ENCODE peak calls at places on chromosomes 16 and 17, in ten cellular contexts. One of them, this sample, is unnamed.

GRCh38 chr17:64063766-64064224 is 43.4 kb upstream of the ICAM2 start:
- DNase-seq in T-cell: peak
- DNase-seq in OCI-LY7: peak
- DNase-seq in A549: peak
- DNase-seq in heart right ventricle: peak
- DNase-seq in left cardiac atrium: peak
- DNase-seq in stimulated activated naive CD4-positive, alpha-beta T cell: peak
- DNase-seq in NCI-H524: peak
- DNase-seq in Right ventricle myocardium superior: peak
- DNase-seq in mucosa of descending colon: peak
- DNase-seq in this sample: no peak

GRCh38 chr17:83101805-83102480 is 22.5 kb downstream of the METRNL start:
- DNase-seq in T-cell: no peak
- DNase-seq in OCI-LY7: no peak
- DNase-seq in A549: no peak
- DNase-seq in heart right ventricle: no peak
- DNase-seq in left cardiac atrium: no peak
- DNase-seq in stimulated activated naive CD4-positive, alpha-beta T cell: no peak
- DNase-seq in NCI-H524: no peak
- DNase-seq in Right ventricle myocardium superior: no peak
- DNase-seq in mucosa of descending colon: peak
- DNase-seq in this sample: no peak

GRCh38 chr17:37787055-37787720 is 42.3 kb upstream of the HNF1B start:
- DNase-seq in T-cell: no peak
- DNase-seq in OCI-LY7: no peak
- DNase-seq in A549: peak
- DNase-seq in heart right ventricle: peak
- DNase-seq in left cardiac atrium: peak
- DNase-seq in stimulated activated naive CD4-positive, alpha-beta T cell: no peak
- DNase-seq in NCI-H524: no peak
- DNase-seq in Right ventricle myocardium superior: no peak
- DNase-seq in mucosa of descending colon: peak
- DNase-seq in this sample: no peak

GRCh38 chr16:53504161-53504663 is 1.2 kb upstream of the AKTIP start:
- DNase-seq in T-cell: no peak
- DNase-seq in OCI-LY7: peak
- DNase-seq in A549: peak
- DNase-seq in heart right ventricle: peak
- DNase-seq in left cardiac atrium: peak
- DNase-seq in stimulated activated naive CD4-positive, alpha-beta T cell: peak
- DNase-seq in NCI-H524: peak
- DNase-seq in Right ventricle myocardium superior: peak
- DNase-seq in mucosa of descending colon: peak
- DNase-seq in this sample: no peak

GRCh38 chr16:56743840-56744239 is 13.9 kb downstream of the NUP93 start:
- DNase-seq in T-cell: no peak
- DNase-seq in OCI-LY7: no peak
- DNase-seq in A549: peak
- DNase-seq in heart right ventricle: no peak
- DNase-seq in left cardiac atrium: peak
- DNase-seq in stimulated activated naive CD4-positive, alpha-beta T cell: no peak
- DNase-seq in NCI-H524: no peak
- DNase-seq in Right ventricle myocardium superior: no peak
- DNase-seq in mucosa of descending colon: no peak
- DNase-seq in this sample: no peak

GRCh38 chr16:54286067-54286329 is 589 bp downstream of the IRX3 start:
- DNase-seq in T-cell: no peak
- DNase-seq in OCI-LY7: no peak
- DNase-seq in A549: no peak
- DNase-seq in heart right ventricle: no peak
- DNase-seq in left cardiac atrium: no peak
- DNase-seq in stimulated activated naive CD4-positive, alpha-beta T cell: no peak
- DNase-seq in NCI-H524: no peak
- DNase-seq in Right ventricle myocardium superior: no peak
- DNase-seq in mucosa of descending colon: no peak
- DNase-seq in this sample: no peak

GRCh38 chr16:4814046-4814445 is 11.6 kb upstream of the ROGDI start:
- DNase-seq in T-cell: no peak
- DNase-seq in OCI-LY7: no peak
- DNase-seq in A549: no peak
- DNase-seq in heart right ventricle: no peak
- DNase-seq in left cardiac atrium: no peak
- DNase-seq in stimulated activated naive CD4-positive, alpha-beta T cell: no peak
- DNase-seq in NCI-H524: no peak
- DNase-seq in Right ventricle myocardium superior: no peak
- DNase-seq in mucosa of descending colon: no peak
- DNase-seq in this sample: no peak

GRCh38 chr17:71709974-71710373 is 410.8 kb upstream of the SOX9 start:
- DNase-seq in T-cell: no peak
- DNase-seq in OCI-LY7: no peak
- DNase-seq in A549: no peak
- DNase-seq in heart right ventricle: no peak
- DNase-seq in left cardiac atrium: no peak
- DNase-seq in stimulated activated naive CD4-positive, alpha-beta T cell: no peak
- DNase-seq in NCI-H524: no peak
- DNase-seq in Right ventricle myocardium superior: no peak
- DNase-seq in mucosa of descending colon: no peak
- DNase-seq in this sample: no peak

GRCh38 chr16:57624044-57624688 is 4.3 kb upstream of the ADGRG1 start:
- DNase-seq in T-cell: no peak
- DNase-seq in OCI-LY7: no peak
- DNase-seq in A549: peak
- DNase-seq in heart right ventricle: no peak
- DNase-seq in left cardiac atrium: no peak
- DNase-seq in stimulated activated naive CD4-positive, alpha-beta T cell: no peak
- DNase-seq in NCI-H524: no peak
- DNase-seq in Right ventricle myocardium superior: peak
- DNase-seq in mucosa of descending colon: no peak
- DNase-seq in this sample: no peak

GRCh38 chr16:50266337-50267091 is at the start of gene ADCY7:
- DNase-seq in T-cell: peak
- DNase-seq in OCI-LY7: peak
- DNase-seq in A549: no peak
- DNase-seq in heart right ventricle: peak
- DNase-seq in left cardiac atrium: peak
- DNase-seq in stimulated activated naive CD4-positive, alpha-beta T cell: peak
- DNase-seq in NCI-H524: peak
- DNase-seq in Right ventricle myocardium superior: peak
- DNase-seq in mucosa of descending colon: peak
- DNase-seq in this sample: peak

GRCh38 chr16:68658258-68658973 is 13.3 kb downstream of the CDH3 start:
- DNase-seq in T-cell: no peak
- DNase-seq in OCI-LY7: no peak
- DNase-seq in A549: peak
- DNase-seq in heart right ventricle: no peak
- DNase-seq in left cardiac atrium: no peak
- DNase-seq in stimulated activated naive CD4-positive, alpha-beta T cell: no peak
- DNase-seq in NCI-H524: no peak
- DNase-seq in Right ventricle myocardium superior: no peak
- DNase-seq in mucosa of descending colon: no peak
- DNase-seq in this sample: no peak

GRCh38 chr17:66839616-66840015 is 4.7 kb downstream of the CACNG5 start:
- DNase-seq in T-cell: no peak
- DNase-seq in OCI-LY7: no peak
- DNase-seq in A549: no peak
- DNase-seq in heart right ventricle: no peak
- DNase-seq in left cardiac atrium: no peak
- DNase-seq in stimulated activated naive CD4-positive, alpha-beta T cell: no peak
- DNase-seq in NCI-H524: no peak
- DNase-seq in Right ventricle myocardium superior: no peak
- DNase-seq in mucosa of descending colon: no peak
- DNase-seq in this sample: no peak

GRCh38 chr16:61148930-61149329 is 887.3 kb downstream of the CDH8 start:
- DNase-seq in T-cell: no peak
- DNase-seq in OCI-LY7: peak
- DNase-seq in A549: peak
- DNase-seq in heart right ventricle: no peak
- DNase-seq in left cardiac atrium: no peak
- DNase-seq in stimulated activated naive CD4-positive, alpha-beta T cell: no peak
- DNase-seq in NCI-H524: peak
- DNase-seq in Right ventricle myocardium superior: peak
- DNase-seq in mucosa of descending colon: no peak
- DNase-seq in this sample: no peak